ENCODE peak calls at places on chromosomes 4 and X, in nine cellular contexts. D is neural progenitor cell, X is right cardiac atrium, J is substantia nigra, Y is transverse colon, U is colonic mucosa, I is neuronal stem cell, G is OCI-LY7, E is left lung. O is an unnamed sample.

GRCh38 chr4:26080876-26081628 is 167.0 kb downstream of the SMIM20 start:
- DNase-seq in D (no peak), X (no peak), J (no peak), Y (no peak), U (no peak), I (no peak), G (no peak), E (no peak), O (no peak)

GRCh38 chr4:119299221-119300071 is 22.5 kb downstream of the FABP2 start:
- DNase-seq in D (no peak), X (no peak), J (no peak), Y (no peak), U (peak), I (no peak), G (peak), E (no peak), O (no peak)

GRCh38 chr4:165175879-165176278 is 31.5 kb upstream of the KLHL2 start:
- DNase-seq in D (no peak), X (no peak), J (no peak), Y (no peak), U (no peak), I (no peak), G (no peak), E (no peak), O (no peak)

GRCh38 chr4:6447561-6448290 is 24.7 kb downstream of the PPP2R2C start:
- DNase-seq in D (no peak), X (no peak), J (no peak), Y (no peak), U (no peak), I (no peak), G (no peak), E (no peak), O (no peak)

GRCh38 chr4:13092702-13093101 is 391.4 kb downstream of the RAB28 start:
- DNase-seq in D (no peak), X (no peak), J (no peak), Y (no peak), U (no peak), I (no peak), G (no peak), E (no peak), O (no peak)

GRCh38 chrX:123884809-123885408 is 25.1 kb downstream of the XIAP start:
- DNase-seq in D (peak), X (no peak), J (no peak), Y (no peak), U (peak), I (peak), G (peak), E (no peak), O (no peak)

GRCh38 chr4:185307136-185307950 is 88.4 kb downstream of the LRP2BP start:
- DNase-seq in D (peak), X (no peak), J (no peak), Y (no peak), U (no peak), I (no peak), G (peak), E (no peak), O (no peak)

GRCh38 chrX:105650577-105650976 is 171.8 kb upstream of the NRK start:
- DNase-seq in D (no peak), X (no peak), J (no peak), Y (no peak), U (no peak), I (no peak), G (no peak), E (no peak), O (no peak)

GRCh38 chr4:72505314-72505744 is 63.7 kb downstream of the ADAMTS3 start:
- DNase-seq in D (peak), X (peak), J (no peak), Y (no peak), U (no peak), I (peak), G (peak), E (no peak), O (no peak)

GRCh38 chrX:45070116-45071007 is 130.3 kb downstream of the DIPK2B start:
- DNase-seq in D (peak), X (no peak), J (no peak), Y (no peak), U (peak), I (no peak), G (peak), E (no peak), O (no peak)

GRCh38 chrX:16786791-16787735 is 797 bp downstream of the TXLNG start:
- DNase-seq in D (peak), X (peak), J (no peak), Y (peak), U (no peak), I (no peak), G (peak), E (peak), O (no peak)

GRCh38 chr4:22969314-22969896 is 276.7 kb downstream of the GBA3 start:
- DNase-seq in D (peak), X (no peak), J (no peak), Y (no peak), U (peak), I (peak), G (no peak), E (no peak), O (no peak)

GRCh38 chr4:84582988-84583870 is at the start of gene CDS1:
- DNase-seq in D (peak), X (peak), J (no peak), Y (peak), U (peak), I (no peak), G (no peak), E (peak), O (peak)

DNA sequence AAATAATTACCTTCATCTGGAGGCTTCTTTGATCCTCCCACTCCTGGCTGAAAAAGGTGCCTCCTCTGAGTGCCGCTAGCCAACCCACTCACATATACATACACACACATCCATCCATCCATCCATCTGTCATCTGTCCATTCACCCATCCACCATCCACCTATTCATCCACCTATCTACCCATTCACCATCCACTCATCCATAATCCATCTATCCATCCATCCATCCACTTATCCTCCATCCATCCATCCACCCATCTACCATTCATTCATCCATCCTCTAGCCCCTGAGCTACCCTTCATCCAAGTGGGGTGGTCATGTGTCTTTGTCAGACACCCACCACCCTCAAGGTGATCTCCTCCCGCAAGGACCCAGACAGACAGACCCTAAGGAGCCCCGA is 181.5 kb upstream of the PSAPL1 start:
- DNase-seq in D (no peak), X (no peak), J (no peak), Y (no peak), U (no peak), I (no peak), G (no peak), E (no peak), O (no peak)
- H3K27ac ChIP-seq in D (no peak), X (no peak), J (no peak), Y (no peak), U (no peak), I (no peak), G (no peak), E (no peak), O (no peak)

GRCh38 chr4:37977471-37978452 is 17.6 kb downstream of the PTTG2 start:
- DNase-seq in D (peak), X (peak), J (peak), Y (peak), U (peak), I (peak), G (peak), E (peak), O (no peak)
- H3K27ac ChIP-seq in D (peak), X (peak), J (peak), Y (peak), U (peak), I (peak), G (peak), E (peak), O (peak)

GRCh38 chrX:47648376-47648775 is 2.0 kb downstream of the ELK1 start:
- DNase-seq in D (no peak), X (no peak), J (no peak), Y (no peak), U (no peak), I (no peak), G (no peak), E (no peak), O (no peak)
- H3K27ac ChIP-seq in D (no peak), X (no peak), J (no peak), Y (no peak), U (no peak), I (no peak), G (no peak), E (no peak), O (no peak)

GRCh38 chr4:73705721-73706120 is 34.6 kb upstream of the CXCL8 start:
- DNase-seq in D (no peak), X (no peak), J (no peak), Y (no peak), U (no peak), I (no peak), G (no peak), E (no peak), O (no peak)
- H3K27ac ChIP-seq in D (no peak), X (no peak), J (no peak), Y (no peak), U (no peak), I (no peak), G (no peak), E (peak), O (no peak)

GRCh38 chr4:143186202-143186601 is 1.5 kb downstream of the USP38 start:
- DNase-seq in D (peak), X (no peak), J (no peak), Y (no peak), U (no peak), I (no peak), G (no peak), E (no peak), O (no peak)

GRCh38 chr4:143186634-143187033 is 1.9 kb downstream of the USP38 start:
- DNase-seq in D (peak), X (no peak), J (no peak), Y (no peak), U (peak), I (no peak), G (peak), E (no peak), O (no peak)

GRCh38 chr4:143184217-143184502 is 557 bp upstream of the USP38 start:
- DNase-seq in D (no peak), X (no peak), J (no peak), Y (no peak), U (no peak), I (no peak), G (peak), E (no peak), O (no peak)

GRCh38 chr4:143184503-143185252 is at the start of gene USP38:
- DNase-seq in D (peak), X (peak), J (peak), Y (peak), U (peak), I (peak), G (peak), E (peak), O (peak)

DNA sequence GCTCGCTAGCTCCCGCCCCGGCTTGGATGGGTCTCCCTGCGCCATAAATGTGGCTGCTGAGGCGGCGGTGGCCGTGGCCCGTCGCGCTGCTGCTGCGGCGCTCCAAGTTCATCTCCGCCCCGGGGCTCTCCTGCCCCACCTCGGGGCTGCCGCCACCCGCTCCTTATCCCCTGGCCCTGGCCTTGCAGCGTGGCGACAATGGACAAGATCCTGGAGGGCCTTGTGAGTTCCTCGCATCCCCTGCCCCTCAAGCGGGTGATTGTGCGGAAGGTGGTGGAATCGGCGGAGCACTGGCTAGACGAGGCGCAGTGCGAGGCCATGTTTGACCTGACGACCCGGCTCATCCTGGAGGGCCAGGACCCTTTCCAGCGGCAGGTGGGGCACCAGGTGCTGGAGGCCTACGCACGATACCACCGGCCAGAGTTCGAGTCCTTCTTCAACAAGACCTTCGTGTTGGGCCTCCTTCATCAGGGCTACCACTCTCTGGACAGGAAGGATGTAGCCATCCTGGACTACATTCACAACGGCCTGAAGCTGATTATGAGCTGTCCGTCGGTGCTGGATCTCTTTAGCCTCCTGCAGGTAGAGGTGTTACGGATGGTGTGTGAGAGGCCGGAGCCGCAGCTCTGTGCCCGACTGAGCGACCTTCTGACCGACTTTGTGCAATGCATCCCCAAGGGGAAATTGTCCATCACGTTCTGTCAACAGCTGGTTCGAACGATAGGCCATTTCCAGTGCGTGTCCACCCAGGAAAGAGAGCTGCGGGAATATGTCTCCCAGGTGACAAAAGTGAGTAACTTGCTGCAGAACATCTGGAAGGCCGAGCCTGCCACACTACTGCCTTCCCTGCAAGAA is 763 bp downstream of the USP38 start:
- DNase-seq in D (peak), X (peak), J (peak), Y (peak), U (peak), I (peak), G (peak), E (peak), O (peak)
- H3K27ac ChIP-seq in D (peak), X (peak), J (peak), Y (peak), U (peak), I (peak), G (peak), E (peak), O (peak)

DNA sequence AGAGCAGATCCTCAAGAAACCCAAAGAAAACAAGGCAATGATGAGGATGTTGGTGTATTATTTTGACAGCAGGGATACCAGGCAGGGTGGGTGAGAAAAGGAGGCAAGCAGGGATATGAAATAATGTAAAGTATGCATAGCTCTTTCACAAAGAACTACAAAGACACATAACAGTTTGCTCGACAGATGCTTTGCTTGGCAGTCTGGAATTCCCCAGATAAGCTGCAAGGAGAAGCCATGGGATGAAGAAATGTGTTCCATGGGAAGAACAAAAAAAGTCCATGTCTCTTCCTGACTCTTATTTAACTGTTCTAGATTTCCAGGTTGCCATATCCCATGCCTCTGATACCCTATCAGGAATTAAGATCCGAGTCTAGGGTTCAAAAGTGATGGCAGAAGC is 75.4 kb downstream of the FAM13A start:
- DNase-seq in D (no peak), X (no peak), J (no peak), Y (no peak), U (no peak), I (no peak), G (no peak), E (no peak), O (no peak)
- H3K27ac ChIP-seq in D (no peak), X (no peak), J (no peak), Y (no peak), U (no peak), I (no peak), G (no peak), E (no peak), O (no peak)

DNA sequence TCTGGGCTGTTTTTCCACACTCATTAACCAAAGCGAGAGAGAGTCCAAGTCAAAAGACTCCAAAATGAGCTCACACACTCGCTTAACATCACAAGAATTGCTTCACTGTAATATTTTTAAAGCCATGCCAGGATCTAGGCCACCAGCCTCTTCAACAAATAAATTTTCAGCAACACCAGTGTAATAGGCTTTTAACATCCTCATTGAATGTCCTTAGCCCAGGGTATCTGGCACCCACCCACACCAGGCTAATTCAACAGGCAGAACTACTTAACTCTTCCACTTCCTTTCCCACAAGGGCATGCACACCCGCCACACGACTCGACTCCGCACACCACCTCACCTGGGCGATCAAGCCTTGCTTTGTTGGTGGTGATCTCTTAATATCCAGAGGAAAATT is 34.2 kb downstream of the FAT1 start:
- DNase-seq in D (no peak), X (no peak), J (no peak), Y (no peak), U (no peak), I (no peak), G (no peak), E (peak), O (no peak)
- H3K27ac ChIP-seq in D (peak), X (no peak), J (no peak), Y (peak), U (no peak), I (no peak), G (no peak), E (no peak), O (no peak)